ENCODE peak calls at places on chromosome 12, in nine cellular contexts. One of them, this sample, is unnamed.

GRCh38 chr12:98440165-98440581 is 75.2 kb upstream of the TMPO start:
- DNase-seq in CD8-positive, alpha-beta T cell: no peak
- DNase-seq in tibial nerve: peak
- DNase-seq in heart left ventricle: peak
- DNase-seq in uterus: peak
- DNase-seq in astrocyte: peak
- DNase-seq in HFF-Myc: peak
- DNase-seq in body of pancreas: peak
- DNase-seq in neural progenitor cell: no peak
- DNase-seq in this sample: peak

GRCh38 chr12:46342562-46343033 is 30.0 kb downstream of the SLC38A2 start:
- DNase-seq in CD8-positive, alpha-beta T cell: peak
- DNase-seq in tibial nerve: no peak
- DNase-seq in heart left ventricle: peak
- DNase-seq in uterus: peak
- DNase-seq in astrocyte: peak
- DNase-seq in HFF-Myc: no peak
- DNase-seq in body of pancreas: peak
- DNase-seq in neural progenitor cell: peak
- DNase-seq in this sample: no peak

GRCh38 chr12:55972045-55972843 is 1.6 kb upstream of the RAB5B start:
- DNase-seq in CD8-positive, alpha-beta T cell: no peak
- DNase-seq in tibial nerve: no peak
- DNase-seq in heart left ventricle: no peak
- DNase-seq in uterus: no peak
- DNase-seq in astrocyte: peak
- DNase-seq in HFF-Myc: no peak
- DNase-seq in body of pancreas: no peak
- DNase-seq in neural progenitor cell: no peak
- DNase-seq in this sample: no peak

GRCh38 chr12:2138871-2139308 is 86.1 kb downstream of the CACNA1C start:
- DNase-seq in CD8-positive, alpha-beta T cell: no peak
- DNase-seq in tibial nerve: no peak
- DNase-seq in heart left ventricle: no peak
- DNase-seq in uterus: no peak
- DNase-seq in astrocyte: no peak
- DNase-seq in HFF-Myc: no peak
- DNase-seq in body of pancreas: no peak
- DNase-seq in neural progenitor cell: no peak
- DNase-seq in this sample: no peak

GRCh38 chr12:26246483-26247164 is 51.3 kb downstream of the SSPN start:
- DNase-seq in CD8-positive, alpha-beta T cell: no peak
- DNase-seq in tibial nerve: no peak
- DNase-seq in heart left ventricle: no peak
- DNase-seq in uterus: no peak
- DNase-seq in astrocyte: no peak
- DNase-seq in HFF-Myc: no peak
- DNase-seq in body of pancreas: peak
- DNase-seq in neural progenitor cell: no peak
- DNase-seq in this sample: no peak

GRCh38 chr12:112190626-112191025 is 65.3 kb downstream of the TRAFD1 start:
- DNase-seq in CD8-positive, alpha-beta T cell: no peak
- DNase-seq in tibial nerve: no peak
- DNase-seq in heart left ventricle: no peak
- DNase-seq in uterus: no peak
- DNase-seq in astrocyte: no peak
- DNase-seq in HFF-Myc: no peak
- DNase-seq in body of pancreas: peak
- DNase-seq in neural progenitor cell: no peak
- DNase-seq in this sample: no peak

GRCh38 chr12:124733086-124733485 is 130.6 kb downstream of the SCARB1 start:
- DNase-seq in CD8-positive, alpha-beta T cell: no peak
- DNase-seq in tibial nerve: no peak
- DNase-seq in heart left ventricle: no peak
- DNase-seq in uterus: no peak
- DNase-seq in astrocyte: no peak
- DNase-seq in HFF-Myc: no peak
- DNase-seq in body of pancreas: no peak
- DNase-seq in neural progenitor cell: no peak
- DNase-seq in this sample: no peak

GRCh38 chr12:6608592-6609311 is 1.6 kb upstream of the CHD4 start:
- DNase-seq in CD8-positive, alpha-beta T cell: no peak
- DNase-seq in tibial nerve: no peak
- DNase-seq in heart left ventricle: no peak
- DNase-seq in uterus: peak
- DNase-seq in astrocyte: no peak
- DNase-seq in HFF-Myc: no peak
- DNase-seq in body of pancreas: no peak
- DNase-seq in neural progenitor cell: no peak
- DNase-seq in this sample: no peak

GRCh38 chr12:42763682-42764081 is 174.1 kb upstream of the PRICKLE1 start:
- DNase-seq in CD8-positive, alpha-beta T cell: no peak
- DNase-seq in tibial nerve: no peak
- DNase-seq in heart left ventricle: no peak
- DNase-seq in uterus: no peak
- DNase-seq in astrocyte: no peak
- DNase-seq in HFF-Myc: no peak
- DNase-seq in body of pancreas: no peak
- DNase-seq in neural progenitor cell: no peak
- DNase-seq in this sample: no peak

GRCh38 chr12:88723219-88723618 is 142.9 kb upstream of the KITLG start:
- DNase-seq in CD8-positive, alpha-beta T cell: no peak
- DNase-seq in tibial nerve: no peak
- DNase-seq in heart left ventricle: no peak
- DNase-seq in uterus: no peak
- DNase-seq in astrocyte: peak
- DNase-seq in HFF-Myc: no peak
- DNase-seq in body of pancreas: no peak
- DNase-seq in neural progenitor cell: no peak
- DNase-seq in this sample: no peak

GRCh38 chr12:78099806-78100205 is 269.1 kb downstream of the NAV3 start:
- DNase-seq in CD8-positive, alpha-beta T cell: no peak
- DNase-seq in tibial nerve: no peak
- DNase-seq in heart left ventricle: no peak
- DNase-seq in uterus: no peak
- DNase-seq in astrocyte: no peak
- DNase-seq in HFF-Myc: no peak
- DNase-seq in body of pancreas: no peak
- DNase-seq in neural progenitor cell: no peak
- DNase-seq in this sample: no peak

GRCh38 chr12:78101181-78101876 is 270.6 kb downstream of the NAV3 start:
- DNase-seq in CD8-positive, alpha-beta T cell: no peak
- DNase-seq in tibial nerve: no peak
- DNase-seq in heart left ventricle: no peak
- DNase-seq in uterus: no peak
- DNase-seq in astrocyte: no peak
- DNase-seq in HFF-Myc: no peak
- DNase-seq in body of pancreas: no peak
- DNase-seq in neural progenitor cell: no peak
- DNase-seq in this sample: no peak

GRCh38 chr12:78096909-78097597 is 266.4 kb downstream of the NAV3 start:
- DNase-seq in CD8-positive, alpha-beta T cell: no peak
- DNase-seq in tibial nerve: no peak
- DNase-seq in heart left ventricle: no peak
- DNase-seq in uterus: peak
- DNase-seq in astrocyte: peak
- DNase-seq in HFF-Myc: peak
- DNase-seq in body of pancreas: no peak
- DNase-seq in neural progenitor cell: no peak
- DNase-seq in this sample: peak

GRCh38 chr12:78095623-78096022 is 264.9 kb downstream of the NAV3 start:
- DNase-seq in CD8-positive, alpha-beta T cell: no peak
- DNase-seq in tibial nerve: no peak
- DNase-seq in heart left ventricle: no peak
- DNase-seq in uterus: no peak
- DNase-seq in astrocyte: no peak
- DNase-seq in HFF-Myc: no peak
- DNase-seq in body of pancreas: no peak
- DNase-seq in neural progenitor cell: no peak
- DNase-seq in this sample: no peak
- H3K4me3 ChIP-seq in CD8-positive, alpha-beta T cell: no peak
- H3K4me3 ChIP-seq in tibial nerve: no peak
- H3K4me3 ChIP-seq in heart left ventricle: no peak
- H3K4me3 ChIP-seq in uterus: no peak
- H3K4me3 ChIP-seq in astrocyte: no peak
- H3K4me3 ChIP-seq in HFF-Myc: no peak
- H3K4me3 ChIP-seq in body of pancreas: no peak
- H3K4me3 ChIP-seq in neural progenitor cell: no peak
- H3K4me3 ChIP-seq in this sample: no peak

GRCh38 chr12:48038085-48038484 is 33.8 kb upstream of the COL2A1 start:
- DNase-seq in CD8-positive, alpha-beta T cell: no peak
- DNase-seq in tibial nerve: no peak
- DNase-seq in heart left ventricle: no peak
- DNase-seq in uterus: no peak
- DNase-seq in astrocyte: no peak
- DNase-seq in HFF-Myc: no peak
- DNase-seq in body of pancreas: no peak
- DNase-seq in neural progenitor cell: no peak
- DNase-seq in this sample: no peak

GRCh38 chr12:48036818-48037217 is 32.5 kb upstream of the COL2A1 start:
- DNase-seq in CD8-positive, alpha-beta T cell: no peak
- DNase-seq in tibial nerve: no peak
- DNase-seq in heart left ventricle: no peak
- DNase-seq in uterus: no peak
- DNase-seq in astrocyte: no peak
- DNase-seq in HFF-Myc: no peak
- DNase-seq in body of pancreas: no peak
- DNase-seq in neural progenitor cell: no peak
- DNase-seq in this sample: no peak

GRCh38 chr12:48034835-48035805 is 30.8 kb upstream of the COL2A1 start:
- DNase-seq in CD8-positive, alpha-beta T cell: no peak
- DNase-seq in tibial nerve: no peak
- DNase-seq in heart left ventricle: no peak
- DNase-seq in uterus: no peak
- DNase-seq in astrocyte: no peak
- DNase-seq in HFF-Myc: no peak
- DNase-seq in body of pancreas: no peak
- DNase-seq in neural progenitor cell: no peak
- DNase-seq in this sample: no peak

GRCh38 chr12:48039151-48039550 is 34.9 kb upstream of the COL2A1 start:
- DNase-seq in CD8-positive, alpha-beta T cell: no peak
- DNase-seq in tibial nerve: no peak
- DNase-seq in heart left ventricle: no peak
- DNase-seq in uterus: no peak
- DNase-seq in astrocyte: no peak
- DNase-seq in HFF-Myc: no peak
- DNase-seq in body of pancreas: no peak
- DNase-seq in neural progenitor cell: no peak
- DNase-seq in this sample: no peak

DNA sequence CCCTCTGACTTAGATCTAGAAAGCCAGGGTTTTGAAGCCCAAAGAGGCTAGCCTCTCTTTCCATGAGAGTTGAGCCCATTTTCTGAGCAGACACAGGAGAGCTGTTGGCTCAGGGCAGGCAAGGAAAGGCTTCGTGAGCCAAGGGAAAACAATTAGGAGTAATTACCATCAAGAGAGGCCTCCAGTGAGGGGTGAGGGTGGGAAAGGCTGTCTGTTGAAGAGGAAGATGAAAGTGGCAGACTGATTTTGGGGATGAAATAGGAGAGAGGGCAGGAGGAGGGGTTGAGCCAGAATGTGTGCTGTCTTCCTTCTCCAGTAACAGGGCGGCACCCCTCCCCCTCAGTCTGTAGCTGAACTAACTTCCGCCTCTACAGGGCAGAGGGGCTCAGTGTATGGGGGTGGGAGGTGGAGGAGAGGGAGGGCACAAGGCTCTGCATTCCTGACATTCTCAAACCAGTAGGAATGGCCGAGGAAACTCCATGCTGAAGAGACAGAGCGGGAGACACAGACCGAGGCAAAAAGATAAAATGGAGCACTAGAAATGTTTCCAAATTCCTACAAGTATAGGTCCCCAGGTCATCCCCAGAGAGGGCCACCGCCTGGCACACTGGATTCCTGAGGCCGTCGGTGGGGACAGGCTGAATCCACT is 33.1 kb upstream of the COL2A1 start:
- DNase-seq in CD8-positive, alpha-beta T cell: no peak
- DNase-seq in tibial nerve: no peak
- DNase-seq in heart left ventricle: no peak
- DNase-seq in uterus: no peak
- DNase-seq in astrocyte: peak
- DNase-seq in HFF-Myc: peak
- DNase-seq in body of pancreas: no peak
- DNase-seq in neural progenitor cell: peak
- DNase-seq in this sample: no peak
- H3K4me3 ChIP-seq in CD8-positive, alpha-beta T cell: no peak
- H3K4me3 ChIP-seq in tibial nerve: no peak
- H3K4me3 ChIP-seq in heart left ventricle: no peak
- H3K4me3 ChIP-seq in uterus: no peak
- H3K4me3 ChIP-seq in astrocyte: no peak
- H3K4me3 ChIP-seq in HFF-Myc: no peak
- H3K4me3 ChIP-seq in body of pancreas: no peak
- H3K4me3 ChIP-seq in neural progenitor cell: peak
- H3K4me3 ChIP-seq in this sample: no peak

GRCh38 chr12:28057856-28058615 is 85.5 kb upstream of the PTHLH start:
- DNase-seq in CD8-positive, alpha-beta T cell: no peak
- DNase-seq in tibial nerve: no peak
- DNase-seq in heart left ventricle: no peak
- DNase-seq in uterus: no peak
- DNase-seq in astrocyte: peak
- DNase-seq in HFF-Myc: no peak
- DNase-seq in body of pancreas: peak
- DNase-seq in neural progenitor cell: no peak
- DNase-seq in this sample: no peak
- H3K4me3 ChIP-seq in CD8-positive, alpha-beta T cell: no peak
- H3K4me3 ChIP-seq in tibial nerve: no peak
- H3K4me3 ChIP-seq in heart left ventricle: no peak
- H3K4me3 ChIP-seq in uterus: no peak
- H3K4me3 ChIP-seq in astrocyte: no peak
- H3K4me3 ChIP-seq in HFF-Myc: no peak
- H3K4me3 ChIP-seq in body of pancreas: no peak
- H3K4me3 ChIP-seq in neural progenitor cell: no peak
- H3K4me3 ChIP-seq in this sample: no peak

GRCh38 chr12:57906821-57907220 is 34.5 kb upstream of the ATP23 start:
- DNase-seq in CD8-positive, alpha-beta T cell: no peak
- DNase-seq in tibial nerve: no peak
- DNase-seq in heart left ventricle: no peak
- DNase-seq in uterus: no peak
- DNase-seq in astrocyte: no peak
- DNase-seq in HFF-Myc: no peak
- DNase-seq in body of pancreas: no peak
- DNase-seq in neural progenitor cell: no peak
- DNase-seq in this sample: no peak

GRCh38 chr12:57909056-57909455 is 32.3 kb upstream of the ATP23 start:
- DNase-seq in CD8-positive, alpha-beta T cell: no peak
- DNase-seq in tibial nerve: no peak
- DNase-seq in heart left ventricle: no peak
- DNase-seq in uterus: no peak
- DNase-seq in astrocyte: no peak
- DNase-seq in HFF-Myc: no peak
- DNase-seq in body of pancreas: no peak
- DNase-seq in neural progenitor cell: no peak
- DNase-seq in this sample: no peak

GRCh38 chr12:57905812-57906475 is 35.4 kb upstream of the ATP23 start:
- DNase-seq in CD8-positive, alpha-beta T cell: no peak
- DNase-seq in tibial nerve: no peak
- DNase-seq in heart left ventricle: no peak
- DNase-seq in uterus: no peak
- DNase-seq in astrocyte: no peak
- DNase-seq in HFF-Myc: no peak
- DNase-seq in body of pancreas: no peak
- DNase-seq in neural progenitor cell: no peak
- DNase-seq in this sample: no peak

GRCh38 chr12:57908511-57908910 is 32.9 kb upstream of the ATP23 start:
- DNase-seq in CD8-positive, alpha-beta T cell: no peak
- DNase-seq in tibial nerve: no peak
- DNase-seq in heart left ventricle: no peak
- DNase-seq in uterus: no peak
- DNase-seq in astrocyte: no peak
- DNase-seq in HFF-Myc: no peak
- DNase-seq in body of pancreas: no peak
- DNase-seq in neural progenitor cell: no peak
- DNase-seq in this sample: no peak

GRCh38 chr12:57907281-57907680 is 34.1 kb upstream of the ATP23 start:
- DNase-seq in CD8-positive, alpha-beta T cell: no peak
- DNase-seq in tibial nerve: no peak
- DNase-seq in heart left ventricle: no peak
- DNase-seq in uterus: no peak
- DNase-seq in astrocyte: no peak
- DNase-seq in HFF-Myc: no peak
- DNase-seq in body of pancreas: no peak
- DNase-seq in neural progenitor cell: no peak
- DNase-seq in this sample: no peak
- H3K4me3 ChIP-seq in CD8-positive, alpha-beta T cell: no peak
- H3K4me3 ChIP-seq in tibial nerve: no peak
- H3K4me3 ChIP-seq in heart left ventricle: no peak
- H3K4me3 ChIP-seq in uterus: no peak
- H3K4me3 ChIP-seq in astrocyte: no peak
- H3K4me3 ChIP-seq in HFF-Myc: no peak
- H3K4me3 ChIP-seq in body of pancreas: no peak
- H3K4me3 ChIP-seq in neural progenitor cell: no peak
- H3K4me3 ChIP-seq in this sample: no peak